ENCODE peak calls at places on chromosomes 13 and 19, in four cellular contexts. One of them, this sample, is unnamed.

GRCh38 chr19:17788632-17789031 is 6.3 kb upstream of the B3GNT3 start:
- DNase-seq in HCT116: no peak
- DNase-seq in A549: no peak
- DNase-seq in K562: no peak
- DNase-seq in this sample: no peak

GRCh38 chr19:44883962-44884361 is 7.1 kb upstream of the TOMM40 start:
- DNase-seq in HCT116: no peak
- DNase-seq in A549: no peak
- DNase-seq in K562: no peak
- DNase-seq in this sample: no peak

GRCh38 chr19:342801-343421 is 1.7 kb downstream of the MIER2 start:
- DNase-seq in HCT116: peak
- DNase-seq in A549: no peak
- DNase-seq in K562: no peak
- DNase-seq in this sample: peak

GRCh38 chr13:99526549-99526948 is 25.3 kb downstream of the TM9SF2 start:
- DNase-seq in HCT116: no peak
- DNase-seq in A549: no peak
- DNase-seq in K562: no peak
- DNase-seq in this sample: no peak

GRCh38 chr19:38842439-38843174 is 7.2 kb downstream of the HNRNPL start:
- DNase-seq in HCT116: no peak
- DNase-seq in A549: peak
- DNase-seq in K562: no peak
- DNase-seq in this sample: no peak

GRCh38 chr19:50909240-50910070 is 1.7 kb downstream of the KLK4 start:
- DNase-seq in HCT116: peak
- DNase-seq in A549: peak
- DNase-seq in K562: peak
- DNase-seq in this sample: no peak

GRCh38 chr13:48403929-48404328 is 9.0 kb downstream of the LPAR6 start:
- DNase-seq in HCT116: no peak
- DNase-seq in A549: no peak
- DNase-seq in K562: no peak
- DNase-seq in this sample: no peak

GRCh38 chr19:3852614-3853254 is 16.1 kb downstream of the ZFR2 start:
- DNase-seq in HCT116: peak
- DNase-seq in A549: peak
- DNase-seq in K562: peak
- DNase-seq in this sample: peak

GRCh38 chr13:38566526-38566925 is 120.4 kb upstream of the FREM2 start:
- DNase-seq in HCT116: no peak
- DNase-seq in A549: no peak
- DNase-seq in K562: no peak
- DNase-seq in this sample: no peak

GRCh38 chr13:41974262-41974900 is 13.5 kb upstream of the VWA8 start:
- DNase-seq in HCT116: no peak
- DNase-seq in A549: no peak
- DNase-seq in K562: no peak
- DNase-seq in this sample: no peak

GRCh38 chr13:29597701-29598100 is 2.2 kb upstream of the SLC7A1 start:
- DNase-seq in HCT116: no peak
- DNase-seq in A549: no peak
- DNase-seq in K562: no peak
- DNase-seq in this sample: no peak

GRCh38 chr19:55206664-55207500 is 2.4 kb downstream of the PTPRH start:
- DNase-seq in HCT116: peak
- DNase-seq in A549: peak
- DNase-seq in K562: peak
- DNase-seq in this sample: peak

GRCh38 chr13:94312511-94313191 is 166.8 kb downstream of the DCT start:
- DNase-seq in HCT116: no peak
- DNase-seq in A549: no peak
- DNase-seq in K562: no peak
- DNase-seq in this sample: no peak

GRCh38 chr19:48608798-48609263 is 2.3 kb downstream of the SPACA4 start:
- DNase-seq in HCT116: peak
- DNase-seq in A549: peak
- DNase-seq in K562: peak
- DNase-seq in this sample: no peak

GRCh38 chr13:36028359-36028758 is 102.8 kb downstream of the DCLK1 start:
- DNase-seq in HCT116: no peak
- DNase-seq in A549: no peak
- DNase-seq in K562: no peak
- DNase-seq in this sample: no peak

GRCh38 chr13:36818483-36819063 is 449 bp upstream of the RFXAP start:
- DNase-seq in HCT116: no peak
- DNase-seq in A549: no peak
- DNase-seq in K562: peak
- DNase-seq in this sample: no peak

GRCh38 chr19:18637644-18638630 is 1.1 kb downstream of the KLHL26 start:
- DNase-seq in HCT116: peak
- DNase-seq in A549: peak
- DNase-seq in K562: no peak
- DNase-seq in this sample: no peak

GRCh38 chr19:18772620-18773587 is 18.2 kb downstream of the COMP start:
- DNase-seq in HCT116: no peak
- DNase-seq in A549: no peak
- DNase-seq in K562: no peak
- DNase-seq in this sample: no peak

GRCh38 chr13:89066868-89067466 is 1395.8 kb downstream of the SLITRK5 start:
- DNase-seq in HCT116: peak
- DNase-seq in A549: peak
- DNase-seq in K562: no peak
- DNase-seq in this sample: peak

DNA sequence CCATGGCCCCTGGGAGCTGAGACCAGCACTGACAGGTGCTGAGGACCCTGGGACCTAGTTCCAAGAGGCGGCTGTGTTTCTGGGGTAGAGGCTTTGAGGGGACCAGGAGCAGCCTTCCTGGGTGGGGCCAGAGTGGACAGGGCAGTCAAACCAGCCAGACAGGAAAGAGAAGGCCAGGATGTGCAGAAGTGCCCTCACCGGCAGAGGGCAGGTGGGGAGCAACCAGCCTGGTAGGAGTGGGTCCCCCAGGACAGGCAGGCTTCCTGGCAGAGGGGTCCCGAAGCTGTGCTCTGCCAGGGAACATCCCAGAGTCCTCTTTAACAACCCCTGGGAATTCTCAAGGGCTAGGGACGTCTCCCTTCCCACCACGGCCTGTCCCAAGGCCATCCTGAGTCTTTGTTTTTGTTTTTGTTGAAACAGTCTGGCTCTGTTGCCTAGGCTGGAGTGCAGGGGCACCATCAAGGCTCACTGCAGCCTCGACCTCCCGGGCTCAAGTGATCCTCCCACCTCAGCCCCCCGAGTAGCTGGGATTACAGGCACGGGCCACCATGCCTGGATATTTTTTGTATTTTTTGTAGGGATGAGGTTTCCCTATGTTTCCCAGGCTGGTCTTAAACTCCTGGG is 3.0 kb upstream of the HIPK4 start:
- DNase-seq in HCT116: peak
- DNase-seq in A549: peak
- DNase-seq in K562: no peak
- DNase-seq in this sample: no peak
- TF ChIP-seq RAD21 in HCT116: peak
- TF ChIP-seq RAD21 in A549: peak
- TF ChIP-seq RAD21 in K562: peak
- TF ChIP-seq RAD21 in this sample: no peak

GRCh38 chr13:56659041-56659471 is 481.7 kb upstream of the PRR20A start:
- DNase-seq in HCT116: no peak
- DNase-seq in A549: no peak
- DNase-seq in K562: no peak
- DNase-seq in this sample: no peak
- TF ChIP-seq RAD21 in HCT116: no peak
- TF ChIP-seq RAD21 in A549: no peak
- TF ChIP-seq RAD21 in K562: no peak
- TF ChIP-seq RAD21 in this sample: no peak

GRCh38 chr13:79988573-79988972 is 352.4 kb downstream of the SPRY2 start:
- DNase-seq in HCT116: no peak
- DNase-seq in A549: no peak
- DNase-seq in K562: no peak
- DNase-seq in this sample: peak

GRCh38 chr13:79987761-79988160 is 353.2 kb downstream of the SPRY2 start:
- DNase-seq in HCT116: no peak
- DNase-seq in A549: no peak
- DNase-seq in K562: no peak
- DNase-seq in this sample: no peak

GRCh38 chr13:79989251-79989661 is 351.7 kb downstream of the SPRY2 start:
- DNase-seq in HCT116: no peak
- DNase-seq in A549: no peak
- DNase-seq in K562: no peak
- DNase-seq in this sample: peak

GRCh38 chr13:79987323-79987722 is 353.6 kb downstream of the SPRY2 start:
- DNase-seq in HCT116: no peak
- DNase-seq in A549: no peak
- DNase-seq in K562: no peak
- DNase-seq in this sample: peak

GRCh38 chr13:79986890-79987289 is 354.0 kb downstream of the SPRY2 start:
- DNase-seq in HCT116: no peak
- DNase-seq in A549: no peak
- DNase-seq in K562: no peak
- DNase-seq in this sample: no peak
- TF ChIP-seq RAD21 in HCT116: no peak
- TF ChIP-seq RAD21 in A549: no peak
- TF ChIP-seq RAD21 in K562: no peak
- TF ChIP-seq RAD21 in this sample: no peak

GRCh38 chr19:28516415-28516872 is 696.5 kb downstream of the UQCRFS1 start:
- DNase-seq in HCT116: no peak
- DNase-seq in A549: no peak
- DNase-seq in K562: no peak
- DNase-seq in this sample: no peak
- TF ChIP-seq RAD21 in HCT116: no peak
- TF ChIP-seq RAD21 in A549: no peak
- TF ChIP-seq RAD21 in K562: no peak
- TF ChIP-seq RAD21 in this sample: no peak

DNA sequence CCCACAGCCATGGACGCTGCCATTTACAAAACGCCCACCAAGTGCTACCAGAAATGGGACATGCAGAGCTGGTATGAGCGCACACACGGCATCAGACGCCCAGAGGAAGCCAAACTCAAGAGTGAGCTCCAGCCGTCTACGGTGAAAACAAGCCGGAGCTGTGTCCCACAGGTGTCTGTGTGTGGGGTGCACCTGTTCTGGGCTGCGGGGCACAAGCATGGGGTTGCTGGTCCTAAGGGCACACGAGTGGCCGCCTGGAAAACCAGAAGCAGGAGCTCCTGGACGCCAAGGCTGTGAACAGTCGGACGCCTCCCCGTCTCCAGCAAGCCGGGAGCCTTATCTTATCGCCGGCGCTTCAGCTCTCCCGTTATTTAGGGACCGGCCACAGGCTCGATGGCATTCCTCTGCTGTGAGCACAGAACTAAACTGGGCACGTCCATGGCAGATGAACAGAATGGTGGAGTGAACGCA is 1.3 kb downstream of the ADPRHL1 start:
- DNase-seq in HCT116: no peak
- DNase-seq in A549: no peak
- DNase-seq in K562: no peak
- DNase-seq in this sample: no peak
- TF ChIP-seq RAD21 in HCT116: no peak
- TF ChIP-seq RAD21 in A549: no peak
- TF ChIP-seq RAD21 in K562: no peak
- TF ChIP-seq RAD21 in this sample: no peak

DNA sequence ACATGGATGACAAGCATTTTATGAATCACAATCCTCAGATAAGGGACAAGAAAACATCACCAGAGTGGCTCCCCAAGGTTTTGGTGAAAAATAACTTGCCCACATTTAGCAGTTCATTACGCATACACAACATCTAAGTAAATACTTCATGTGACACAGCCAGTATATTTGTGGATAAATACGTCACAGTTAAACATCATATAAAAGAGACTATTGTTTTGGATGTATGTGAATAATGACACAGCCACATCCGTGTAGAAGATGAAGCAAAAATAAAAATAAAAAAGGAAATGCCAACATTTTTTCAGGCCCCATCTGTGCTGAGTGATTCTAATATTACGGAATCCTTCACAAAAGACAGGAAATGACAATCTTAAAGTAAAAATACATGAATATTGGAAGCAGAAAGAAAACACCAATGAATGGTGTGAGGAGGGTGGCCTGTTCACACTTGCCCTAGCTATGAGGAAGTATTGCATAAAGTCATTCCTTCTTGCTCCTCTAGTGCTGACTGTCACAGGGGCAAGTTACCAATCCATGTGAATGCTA is 457.1 kb downstream of the KLF12 start:
- DNase-seq in HCT116: no peak
- DNase-seq in A549: peak
- DNase-seq in K562: no peak
- DNase-seq in this sample: peak
- TF ChIP-seq RAD21 in HCT116: no peak
- TF ChIP-seq RAD21 in A549: no peak
- TF ChIP-seq RAD21 in K562: no peak
- TF ChIP-seq RAD21 in this sample: no peak

DNA sequence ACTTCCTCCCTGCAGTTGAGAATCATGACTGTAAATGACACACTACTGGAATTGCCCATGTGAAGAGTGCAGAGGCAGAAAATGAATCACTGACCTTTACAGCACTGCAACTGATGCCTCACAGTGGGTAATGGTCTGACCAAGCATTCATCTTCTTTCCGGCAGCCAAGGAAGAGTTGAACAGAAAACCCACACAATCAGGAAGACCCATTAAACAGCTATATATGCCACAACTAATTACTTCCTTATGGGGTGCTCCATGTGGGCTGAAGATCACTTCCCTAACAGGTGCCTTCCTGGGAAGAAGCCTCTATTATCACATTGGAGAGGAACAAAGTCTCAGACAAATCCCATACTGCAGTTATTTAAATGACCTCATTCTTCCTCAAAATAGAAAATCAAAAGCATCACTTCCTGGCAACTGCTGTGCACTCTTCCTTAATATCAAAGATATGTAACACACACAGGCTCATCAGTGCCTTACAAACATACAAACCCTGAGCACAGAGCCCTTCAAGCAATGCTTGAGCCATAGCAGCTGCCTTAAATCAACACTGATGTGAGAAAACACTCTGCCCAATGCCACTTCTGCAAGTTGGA is 45.8 kb downstream of the RUBCNL start:
- DNase-seq in HCT116: no peak
- DNase-seq in A549: no peak
- DNase-seq in K562: no peak
- DNase-seq in this sample: peak
- TF ChIP-seq RAD21 in HCT116: no peak
- TF ChIP-seq RAD21 in A549: no peak
- TF ChIP-seq RAD21 in K562: no peak
- TF ChIP-seq RAD21 in this sample: no peak